ENCODE peak calls at places on chromosome 1, in seven cellular contexts. H is NCI-H2029; L is AG10803; A is fibroblast of mammary gland; D is AML-193; B is non-pigmented ciliary epithelial cell; X is stimulated activated CD4-positive, alpha-beta T cell treated with anti-CD3 and anti-CD28 coated beads, TNF-alpha, amount 100 ng/mL, for 4 hours. T is an unnamed sample.

GRCh38 chr1:156319664-156320063 is 18.4 kb downstream of the CCT3 start:
- DNase-seq in B (no peak), A (peak), D (peak), L (peak), H (no peak), X (no peak), T (no peak)

GRCh38 chr1:174942547-174943255 is 57.0 kb upstream of the CACYBP start:
- DNase-seq in X (no peak), H (no peak), A (peak), L (peak), B (no peak), D (peak), T (no peak)

GRCh38 chr1:206012086-206012859 is 9.1 kb upstream of the RAB7B start:
- DNase-seq in A (no peak), B (no peak), X (no peak), D (peak), L (no peak), H (no peak), T (peak)

GRCh38 chr1:1872329-1872994 is 18.4 kb downstream of the GNB1 start:
- DNase-seq in X (no peak), D (no peak), H (no peak), B (no peak), A (no peak), L (no peak), T (no peak)

GRCh38 chr1:214637722-214638473 is 34.9 kb downstream of the CENPF start:
- DNase-seq in D (peak), X (no peak), H (no peak), L (peak), A (peak), B (no peak), T (peak)

GRCh38 chr1:169699769-169700168 is 11.7 kb downstream of the SELL start:
- DNase-seq in B (no peak), H (no peak), X (no peak), A (no peak), D (no peak), L (no peak), T (no peak)

GRCh38 chr1:8326265-8326664 is 8.4 kb downstream of the SLC45A1 start:
- DNase-seq in B (no peak), L (no peak), X (no peak), H (no peak), D (no peak), A (no peak), T (no peak)

GRCh38 chr1:27152829-27153548 is 1.9 kb downstream of the SLC9A1 start:
- DNase-seq in A (no peak), D (no peak), B (no peak), H (no peak), X (no peak), L (no peak), T (no peak)

GRCh38 chr1:227432981-227433380 is 114.7 kb upstream of the CDC42BPA start:
- DNase-seq in D (no peak), H (no peak), X (no peak), L (no peak), A (no peak), B (no peak), T (no peak)

GRCh38 chr1:66370462-66370907 is 163.5 kb upstream of the SGIP1 start:
- DNase-seq in X (no peak), D (no peak), H (no peak), A (no peak), B (no peak), L (no peak), T (no peak)

GRCh38 chr1:181514298-181515290 is 31.3 kb downstream of the CACNA1E start:
- DNase-seq in L (no peak), H (no peak), B (no peak), D (peak), X (no peak), A (no peak), T (no peak)

GRCh38 chr1:41718444-41719028 is 200.2 kb downstream of the HIVEP3 start:
- DNase-seq in B (no peak), L (no peak), H (no peak), X (no peak), A (no peak), D (no peak), T (no peak)

GRCh38 chr1:54009406-54009805 is 8.6 kb downstream of the LDLRAD1 start:
- DNase-seq in A (no peak), D (no peak), H (no peak), B (no peak), X (no peak), L (no peak), T (no peak)

GRCh38 chr1:116324411-116324810 is 48.6 kb upstream of the ATP1A1 start:
- DNase-seq in D (no peak), L (no peak), B (no peak), X (no peak), A (no peak), H (peak), T (no peak)

GRCh38 chr1:24393892-24394291 is 19.7 kb downstream of the STPG1 start:
- DNase-seq in X (no peak), A (peak), D (no peak), B (no peak), H (no peak), L (peak), T (no peak)

GRCh38 chr1:85577421-85578320 is 2.9 kb upstream of the CCN1 start:
- DNase-seq in D (no peak), A (peak), B (no peak), X (no peak), H (no peak), L (no peak), T (no peak)

GRCh38 chr1:94989398-94989797 is 62.5 kb upstream of the CNN3 start:
- DNase-seq in B (no peak), D (no peak), A (no peak), X (no peak), L (no peak), H (peak), T (no peak)

GRCh38 chr1:8314346-8315280 is 3.3 kb upstream of the SLC45A1 start:
- DNase-seq in A (peak), L (peak), B (peak), H (peak), X (no peak), D (no peak), T (no peak)

GRCh38 chr1:50416553-50417453 is 6.4 kb downstream of the DMRTA2 start:
- DNase-seq in X (no peak), D (no peak), L (no peak), A (no peak), H (no peak), B (no peak), T (no peak)

GRCh38 chr1:3663999-3664699 is 11.8 kb downstream of the TP73 start:
- DNase-seq in A (no peak), D (no peak), B (no peak), X (no peak), L (no peak), H (no peak), T (no peak)

GRCh38 chr1:240320645-240321044 is 229.0 kb downstream of the FMN2 start:
- DNase-seq in A (no peak), B (no peak), H (no peak), D (no peak), X (no peak), L (no peak), T (no peak)